ENCODE peak calls at places on chromosomes 7 and 10, in six cellular contexts. W is GM23248; Q is HAP-1; V is right cardiac atrium; Y is HCT116; O is CD8-positive, alpha-beta T cell. N is an unnamed sample.

GRCh38 chr10:95578619-95579018 is 17.4 kb upstream of the SORBS1 start:
- DNase-seq in W (no peak), Q (no peak), V (no peak), Y (no peak), O (no peak), N (no peak)

GRCh38 chr10:86871563-86872183 is 85.7 kb downstream of the MMRN2 start:
- DNase-seq in W (no peak), Q (peak; percentile 48), V (no peak), Y (no peak), O (no peak), N (no peak)

GRCh38 chr10:12097791-12098190 is 29.0 kb downstream of the DHTKD1 start:
- DNase-seq in W (no peak), Q (no peak), V (no peak), Y (no peak), O (no peak), N (no peak)

GRCh38 chr10:119090968-119091367 is 10.4 kb upstream of the EIF3A start:
- DNase-seq in W (peak; percentile 90), Q (no peak), V (no peak), Y (peak; percentile 56), O (peak; percentile 62), N (peak; percentile 30)

GRCh38 chr10:72072046-72072445 is 16.3 kb downstream of the SPOCK2 start:
- DNase-seq in W (no peak), Q (no peak), V (no peak), Y (no peak), O (no peak), N (no peak)

GRCh38 chr10:122347162-122347561 is 27.3 kb upstream of the PLEKHA1 start:
- DNase-seq in W (no peak), Q (no peak), V (no peak), Y (no peak), O (no peak), N (no peak)

GRCh38 chr7:155867734-155868400 is 55.6 kb upstream of the SHH start:
- DNase-seq in W (no peak), Q (no peak), V (no peak), Y (no peak), O (no peak), N (no peak)

GRCh38 chr10:122703483-122704448 is 4.1 kb upstream of the C10orf120 start:
- DNase-seq in W (peak; percentile 87), Q (peak; percentile 31), V (peak; percentile 85), Y (peak; percentile 47), O (peak; percentile 37), N (peak; percentile 30)

GRCh38 chr10:94282369-94282768 is 80.4 kb downstream of the NOC3L start:
- DNase-seq in W (no peak), Q (no peak), V (no peak), Y (no peak), O (no peak), N (no peak)

GRCh38 chr7:3754488-3755365 is 453.7 kb downstream of the SDK1 start:
- DNase-seq in W (no peak), Q (no peak), V (peak; percentile 54), Y (no peak), O (no peak), N (no peak)

GRCh38 chr10:26860026-26860541 is 674 bp downstream of the ABI1 start:
- DNase-seq in W (peak; percentile 83), Q (peak; percentile 56), V (peak; percentile 84), Y (no peak), O (peak; percentile 70), N (peak; percentile 10)

GRCh38 chr7:26949319-26949718 is 84.9 kb upstream of the SKAP2 start:
- DNase-seq in W (no peak), Q (peak; percentile 80), V (no peak), Y (no peak), O (no peak), N (no peak)

GRCh38 chr7:54339074-54339473 is 203.1 kb upstream of the VSTM2A start:
- DNase-seq in W (peak; percentile 8), Q (no peak), V (no peak), Y (no peak), O (no peak), N (no peak)

GRCh38 chr10:49619613-49620012 is 5.8 kb downstream of the CHAT start:
- DNase-seq in W (no peak), Q (no peak), V (no peak), Y (no peak), O (no peak), N (no peak)

GRCh38 chr7:135712182-135712782 is 15.7 kb downstream of the SLC13A4 start:
- DNase-seq in W (no peak), Q (no peak), V (no peak), Y (no peak), O (no peak), N (no peak)

GRCh38 chr7:54769203-54769602 is 10.2 kb upstream of the SEC61G start:
- DNase-seq in W (peak; percentile 34), Q (no peak), V (no peak), Y (no peak), O (no peak), N (no peak)

GRCh38 chr10:54800677-54801480 is at the start of gene PCDH15:
- DNase-seq in W (peak; percentile 18), Q (peak; percentile 50), V (no peak), Y (no peak), O (no peak), N (no peak)

GRCh38 chr7:926061-927030 is 28.1 kb downstream of the ADAP1 start:
- DNase-seq in W (no peak), Q (no peak), V (peak; percentile 66), Y (no peak), O (peak; percentile 6), N (no peak)

GRCh38 chr7:127715901-127716300 is 63.9 kb downstream of the SND1 start:
- DNase-seq in W (no peak), Q (no peak), V (no peak), Y (no peak), O (no peak), N (no peak)

GRCh38 chr7:102875700-102876192 is 37.1 kb upstream of the LRRC17 start:
- DNase-seq in W (peak; percentile 99), Q (no peak), V (no peak), Y (peak; percentile 98), O (no peak), N (no peak)

GRCh38 chr10:36555036-36555435 is 570.4 kb upstream of the ANKRD30A start:
- DNase-seq in W (no peak), Q (no peak), V (no peak), Y (no peak), O (no peak), N (no peak)

GRCh38 chr10:36564433-36564832 is 561.0 kb upstream of the ANKRD30A start:
- DNase-seq in W (no peak), Q (no peak), V (no peak), Y (no peak), O (no peak), N (no peak)

GRCh38 chr10:36559412-36559811 is 566.0 kb upstream of the ANKRD30A start:
- DNase-seq in W (no peak), Q (no peak), V (no peak), Y (no peak), O (no peak), N (no peak)

GRCh38 chr10:36556468-36556867 is 568.9 kb upstream of the ANKRD30A start:
- DNase-seq in W (no peak), Q (no peak), V (no peak), Y (no peak), O (no peak), N (no peak)

GRCh38 chr10:36559990-36560389 is 565.4 kb upstream of the ANKRD30A start:
- DNase-seq in W (peak; percentile 10), Q (no peak), V (no peak), Y (no peak), O (no peak), N (no peak)
- H3K9me3 ChIP-seq in W (no peaks in the 10 kb centered on the region), Q (no peaks in the 10 kb centered on the region), V (no peaks in the 10 kb centered on the region), Y (peaks cover 13% of the 10 kb centered on the region), O (no peaks in the 10 kb centered on the region), N (no peaks in the 10 kb centered on the region)

GRCh38 chr10:130282492-130283233 is 146.5 kb downstream of the GLRX3 start:
- DNase-seq in W (no peak), Q (no peak), V (no peak), Y (no peak), O (no peak), N (no peak)

DNA sequence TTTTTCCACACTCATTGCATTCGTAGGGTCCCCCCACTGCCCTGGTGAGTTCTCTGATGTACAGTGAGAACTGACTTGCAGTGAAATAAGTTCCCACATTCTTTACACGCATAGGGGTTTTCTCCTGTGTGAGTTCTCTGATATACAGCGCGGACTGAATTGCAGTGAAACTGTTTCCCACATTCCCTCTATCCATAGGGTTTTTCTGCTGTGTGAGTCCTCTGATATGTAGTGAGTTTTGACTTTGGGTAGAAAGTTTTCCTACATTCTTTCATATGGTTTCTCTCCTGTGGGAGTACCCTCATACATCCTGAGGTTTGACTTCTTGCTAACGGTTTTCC is 147.0 kb downstream of the GLRX3 start:
- DNase-seq in W (no peak), Q (no peak), V (no peak), Y (no peak), O (no peak), N (no peak)
- H3K9me3 ChIP-seq in W (no peaks in the 10 kb centered on the region), Q (peaks cover 3% of the 10 kb centered on the region), V (peaks cover 23% of the 10 kb centered on the region), Y (no peaks in the 10 kb centered on the region), O (peaks cover 45% of the 10 kb centered on the region), N (peaks cover 24% of the 10 kb centered on the region)

GRCh38 chr10:128539784-128540759 is 413.8 kb upstream of the MKI67 start:
- DNase-seq in W (no peak), Q (no peak), V (peak; percentile 77), Y (no peak), O (no peak), N (no peak)

GRCh38 chr10:128540806-128541739 is 414.9 kb upstream of the MKI67 start:
- DNase-seq in W (no peak), Q (no peak), V (peak; percentile 70), Y (no peak), O (no peak), N (no peak)

GRCh38 chr10:128543186-128543585 is 417.0 kb upstream of the MKI67 start:
- DNase-seq in W (no peak), Q (no peak), V (no peak), Y (no peak), O (no peak), N (no peak)

GRCh38 chr10:128545216-128545615 is 419.0 kb upstream of the MKI67 start:
- DNase-seq in W (no peak), Q (no peak), V (no peak), Y (no peak), O (no peak), N (no peak)

DNA sequence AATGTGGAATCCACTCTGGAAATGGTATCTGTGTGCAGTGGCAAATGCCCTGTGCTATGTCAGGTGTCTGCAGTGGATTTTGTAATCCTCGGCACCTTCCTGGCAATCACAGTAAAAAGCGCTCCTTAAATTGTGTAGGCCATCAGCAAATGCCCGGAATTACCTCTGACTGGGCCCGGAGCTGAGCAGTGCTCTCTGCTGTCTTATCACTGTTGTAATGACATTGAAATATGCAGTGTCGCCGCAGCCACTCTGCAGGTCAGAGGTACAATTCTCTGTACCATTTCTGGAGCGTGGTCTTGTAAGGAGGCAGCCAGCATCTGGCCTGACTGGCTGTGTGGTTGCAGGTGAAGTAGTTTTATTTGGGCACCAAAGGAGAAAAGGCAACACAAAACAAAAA is 416.4 kb upstream of the MKI67 start:
- DNase-seq in W (no peak), Q (no peak), V (no peak), Y (no peak), O (no peak), N (no peak)
- H3K9me3 ChIP-seq in W (no peaks in the 10 kb centered on the region), Q (no peaks in the 10 kb centered on the region), V (no peaks in the 10 kb centered on the region), Y (no peaks in the 10 kb centered on the region), O (no peaks in the 10 kb centered on the region), N (no peaks in the 10 kb centered on the region)

DNA sequence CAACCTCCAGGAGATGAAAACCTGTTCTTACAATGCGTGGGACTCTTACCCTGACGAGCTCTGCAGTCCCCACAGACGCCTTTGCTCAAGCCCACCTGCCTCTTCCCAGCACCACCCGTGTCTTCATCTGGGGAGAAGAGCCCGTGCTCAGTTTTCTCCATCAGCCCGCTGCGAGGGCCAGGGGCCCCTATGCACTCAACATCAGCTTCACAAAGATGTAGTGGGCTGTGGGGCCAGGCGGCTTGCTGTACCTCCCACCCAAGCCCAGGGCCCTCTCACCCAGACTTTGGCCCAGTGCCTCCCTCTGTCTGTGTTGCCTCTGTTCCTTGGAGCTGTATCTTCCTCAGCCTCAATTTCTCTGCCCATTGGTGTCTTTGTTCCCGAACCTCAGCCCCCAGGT is 436.6 kb downstream of the DNAJB6 start:
- DNase-seq in W (no peak), Q (no peak), V (no peak), Y (no peak), O (no peak), N (no peak)
- H3K9me3 ChIP-seq in W (no peaks in the 10 kb centered on the region), Q (no peaks in the 10 kb centered on the region), V (no peaks in the 10 kb centered on the region), Y (peaks cover 7% of the 10 kb centered on the region), O (no peaks in the 10 kb centered on the region), N (no peaks in the 10 kb centered on the region)

N was measured in T-helper 17 cell.